ENCODE peak calls at places on chromosomes 5 and 9, in five cellular contexts. P is progenitor cell of endocrine pancreas, T is lung, A is omental fat pad, G is neural progenitor cell. Q is an unnamed sample.

GRCh38 chr9:573551-574410 is 267.7 kb upstream of the DMRT1 start:
- DNase-seq in G (peak; percentile 43), P (no peak), T (peak; percentile 49), A (no peak), Q (no peak)

GRCh38 chr5:6424700-6425099 is 24.0 kb upstream of the UBE2QL1 start:
- DNase-seq in P (no peak), G (no peak), T (no peak), A (no peak), Q (no peak)

GRCh38 chr9:79184821-79185220 is 386.9 kb upstream of the TLE4 start:
- DNase-seq in G (no peak), T (no peak), P (no peak), A (no peak), Q (no peak)

GRCh38 chr5:67807116-67807888 is 408.3 kb upstream of the PIK3R1 start:
- DNase-seq in P (no peak), A (no peak), T (no peak), G (no peak), Q (no peak)

GRCh38 chr5:58348996-58349728 is 110.7 kb downstream of the PLK2 start:
- DNase-seq in P (no peak), G (no peak), T (no peak), A (no peak), Q (no peak)

GRCh38 chr5:178640331-178641045 is 13.6 kb upstream of the CLK4 start:
- DNase-seq in G (no peak), P (no peak), T (no peak), A (no peak), Q (no peak)

GRCh38 chr5:57450991-57451876 is 31.4 kb downstream of the ACTBL2 start:
- DNase-seq in G (no peak), T (no peak), P (no peak), A (no peak), Q (no peak)

GRCh38 chr9:93591706-93592388 is 15.5 kb downstream of the PHF2 start:
- DNase-seq in P (no peak), T (peak; percentile 17), A (no peak), G (no peak), Q (no peak)

GRCh38 chr5:1746371-1747078 is 53.1 kb downstream of the MRPL36 start:
- DNase-seq in P (no peak), G (no peak), A (no peak), T (no peak), Q (peak; percentile 65)

GRCh38 chr9:69674112-69674511 is 1.9 kb upstream of the APBA1 start:
- DNase-seq in P (no peak), G (peak; percentile 20), T (no peak), A (no peak), Q (no peak)

GRCh38 chr5:31815394-31815793 is 176.5 kb downstream of the PDZD2 start:
- DNase-seq in G (no peak), A (no peak), P (no peak), T (no peak), Q (no peak)

GRCh38 chr9:78296208-78296892 is 575 bp upstream of the PSAT1 start:
- DNase-seq in G (peak; percentile 75), P (no peak), A (no peak), T (peak; percentile 58), Q (no peak)

GRCh38 chr5:92864591-92864990 is 716.4 kb downstream of the NR2F1-AS1 start:
- DNase-seq in G (no peak), T (no peak), P (no peak), A (no peak), Q (no peak)

GRCh38 chr5:55172937-55173695 is at the start of gene CDC20B:
- DNase-seq in A (peak; percentile 37), G (peak; percentile 96), P (peak; percentile 56), T (peak; percentile 35), Q (peak; percentile 78)

GRCh38 chr5:9951861-9952260 is 297.8 kb downstream of the ATPSCKMT start:
- DNase-seq in T (no peak), A (no peak), G (no peak), P (no peak), Q (no peak)

GRCh38 chr5:152303841-152304240 is 101.2 kb downstream of the NMUR2 start:
- DNase-seq in A (no peak), G (no peak), P (no peak), T (no peak), Q (no peak)

GRCh38 chr5:102536323-102536928 is 37.6 kb upstream of the SLCO6A1 start:
- DNase-seq in T (no peak), G (no peak), A (no peak), P (no peak), Q (no peak)

GRCh38 chr5:130045334-130045733 is 141.1 kb downstream of the CHSY3 start:
- DNase-seq in T (no peak), A (no peak), G (no peak), P (no peak), Q (no peak)

GRCh38 chr5:115872447-115872846 is 30.7 kb downstream of the AP3S1 start:
- DNase-seq in G (no peak), P (no peak), A (no peak), T (no peak), Q (no peak)

GRCh38 chr5:115873392-115873791 is 31.7 kb downstream of the AP3S1 start:
- DNase-seq in G (no peak), T (no peak), A (no peak), P (no peak), Q (no peak)

DNA sequence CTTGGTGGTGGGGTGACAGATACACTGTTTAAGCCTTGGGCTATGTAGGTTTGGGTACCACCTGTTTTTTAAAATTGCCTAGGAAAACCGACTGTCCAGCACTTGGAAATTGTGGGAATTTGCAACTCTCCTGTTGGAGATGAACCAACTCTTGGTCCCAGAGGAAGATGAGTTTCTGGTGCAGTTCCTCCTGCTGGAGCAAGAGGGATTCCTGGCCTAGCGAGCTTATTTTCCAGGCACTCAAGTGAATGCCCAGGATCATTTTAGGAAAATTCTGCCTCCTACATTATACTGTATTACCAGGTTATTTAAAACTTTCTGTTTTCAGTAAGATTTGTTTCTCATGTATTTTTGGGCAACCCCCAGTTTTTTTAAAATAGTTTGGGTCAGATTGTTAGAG is 33.7 kb downstream of the AP3S1 start:
- DNase-seq in G (peak; percentile 26), P (no peak), A (no peak), T (no peak), Q (no peak)
- TF ChIP-seq CTCF in G (peak; percentile 40), P (no peak), A (no peak), T (no peak), Q (no peak)

DNA sequence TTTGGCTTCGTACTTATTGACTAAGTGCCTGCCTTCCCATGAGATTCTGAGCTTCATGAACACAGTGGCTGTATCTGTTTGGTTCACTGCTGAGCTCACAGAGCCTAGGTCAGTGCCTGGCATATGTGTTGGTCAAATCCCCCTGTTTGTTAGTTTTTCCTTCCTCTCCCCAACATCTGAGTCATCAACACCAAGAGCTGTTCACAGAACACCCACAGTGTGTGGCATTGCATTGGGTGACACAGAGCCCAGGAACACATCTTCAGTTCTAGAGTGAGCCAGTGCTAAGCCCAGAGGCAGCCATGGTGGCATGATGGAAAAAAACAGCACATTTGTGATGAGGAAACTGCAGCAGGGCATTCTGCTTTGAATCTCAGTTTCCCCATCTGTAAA is 294.6 kb downstream of the SEC61B start:
- DNase-seq in T (no peak), A (no peak), P (no peak), G (no peak), Q (no peak)
- TF ChIP-seq CTCF in T (no peak), A (no peak), P (no peak), G (no peak), Q (no peak)

GRCh38 chr5:172669808-172670402 is 28.8 kb downstream of the NEURL1B start:
- DNase-seq in G (no peak), A (no peak), P (no peak), T (no peak), Q (no peak)
- TF ChIP-seq CTCF in G (no peak), A (no peak), P (no peak), T (no peak), Q (no peak)

GRCh38 chr9:124857533-124858162 is 4.1 kb downstream of the RPL35 start:
- DNase-seq in G (no peak), P (no peak), A (no peak), T (no peak), Q (no peak)

GRCh38 chr9:124859803-124860581 is 1.8 kb downstream of the RPL35 start:
- DNase-seq in G (no peak), P (no peak), T (no peak), A (no peak), Q (no peak)

GRCh38 chr9:124855944-124856773 is 2.9 kb downstream of the WDR38 start:
- DNase-seq in T (no peak), A (no peak), G (peak; percentile 68), P (no peak), Q (no peak)

GRCh38 chr9:124860582-124861341 is 995 bp downstream of the RPL35 start:
- DNase-seq in G (no peak), A (no peak), T (no peak), P (no peak), Q (no peak)

GRCh38 chr9:124858330-124859046 is 3.3 kb downstream of the RPL35 start:
- DNase-seq in P (no peak), T (no peak), A (no peak), G (no peak), Q (no peak)
- TF ChIP-seq CTCF in P (no peak), T (no peak), A (no peak), G (no peak), Q (no peak)

GRCh38 chr5:74625742-74626241 is 14.7 kb downstream of the ENC1 start:
- DNase-seq in A (no peak), P (no peak), T (no peak), G (no peak), Q (no peak)
- TF ChIP-seq CTCF in A (no peak), P (peak; percentile 25), T (no peak), G (peak; percentile 19), Q (peak; percentile 63)

Q was measured in type B pancreatic cell.